ENCODE peak calls at places on chromosomes 12 and 14, in eight cellular contexts. N is neural crest cell, U is A549, E is fibroblast of lung, A is foreskin fibroblast, G is spleen, T is choroid plexus epithelial cell, R is GM06990. I is an unnamed sample.
A peak's percentile ranks its signal among the peaks of the same experiment; 100 is the strongest.

GRCh38 chr12:50354908-50355307 is 41.5 kb downstream of the FAM186A start:
- DNase-seq in N (no peak), U (no peak), E (no peak), A (no peak), G (no peak), T (no peak), R (no peak), I (no peak)

GRCh38 chr14:68546839-68547238 is 246.0 kb downstream of the ZFP36L1 start:
- DNase-seq in N (no peak), U (peak; percentile 25), E (peak; percentile 90), A (peak; percentile 93), G (no peak), T (peak; percentile 87), R (no peak), I (no peak)

GRCh38 chr14:104746951-104747481 is 5.9 kb upstream of the SIVA1 start:
- DNase-seq in N (no peak), U (no peak), E (no peak), A (peak; percentile 88), G (peak; percentile 46), T (no peak), R (no peak), I (no peak)

GRCh38 chr14:65318636-65319506 is 93.7 kb upstream of the FUT8 start:
- DNase-seq in N (no peak), U (no peak), E (no peak), A (no peak), G (no peak), T (no peak), R (peak; percentile 76), I (peak; percentile 50)

GRCh38 chr14:75063491-75064204 is at the start of gene ACYP1:
- DNase-seq in N (peak; percentile 93), U (peak; percentile 90), E (peak; percentile 81), A (peak; percentile 95), G (peak; percentile 94), T (peak; percentile 89), R (peak; percentile 94), I (peak; percentile 96)

GRCh38 chr14:36605506-36605857 is 23.1 kb upstream of the NKX2-8 start:
- DNase-seq in N (no peak), U (no peak), E (no peak), A (no peak), G (no peak), T (peak; percentile 24), R (no peak), I (no peak)

GRCh38 chr12:71250186-71250585 is 92.4 kb upstream of the TSPAN8 start:
- DNase-seq in N (no peak), U (no peak), E (no peak), A (peak; percentile 1), G (no peak), T (no peak), R (no peak), I (no peak)

GRCh38 chr14:46651526-46652144 is at the start of gene RPL10L:
- DNase-seq in N (no peak), U (peak; percentile 23), E (no peak), A (no peak), G (peak; percentile 55), T (no peak), R (no peak), I (no peak)

GRCh38 chr14:54564071-54564798 is 2.7 kb upstream of the SAMD4A start:
- DNase-seq in N (no peak), U (peak; percentile 64), E (peak; percentile 26), A (peak; percentile 59), G (no peak), T (peak; percentile 67), R (peak; percentile 41), I (peak; percentile 28)

GRCh38 chr14:24965934-24966593 is 83.9 kb downstream of the STXBP6 start:
- DNase-seq in N (no peak), U (peak; percentile 28), E (peak; percentile 95), A (peak; percentile 91), G (no peak), T (peak; percentile 82), R (no peak), I (no peak)

GRCh38 chr14:104280902-104281767 is 142.7 kb downstream of the KIF26A start:
- DNase-seq in N (no peak), U (no peak), E (no peak), A (no peak), G (peak; percentile 63), T (no peak), R (no peak), I (no peak)

GRCh38 chr12:104152691-104153241 is 14.8 kb upstream of the NFYB start:
- DNase-seq in N (no peak), U (no peak), E (no peak), A (no peak), G (no peak), T (no peak), R (no peak), I (no peak)

GRCh38 chr14:65334765-65335411 is 77.6 kb upstream of the FUT8 start:
- DNase-seq in N (no peak), U (no peak), E (no peak), A (peak; percentile 48), G (no peak), T (no peak), R (no peak), I (no peak)

GRCh38 chr14:55052259-55052930 is 948 bp downstream of the MAPK1IP1L start:
- DNase-seq in N (no peak), U (no peak), E (peak; percentile 47), A (no peak), G (no peak), T (peak; percentile 47), R (no peak), I (peak; percentile 26)

GRCh38 chr12:102543494-102543893 is 63.1 kb upstream of the IGF1 start:
- DNase-seq in N (no peak), U (no peak), E (no peak), A (peak; percentile 28), G (no peak), T (no peak), R (no peak), I (no peak)
- TF ChIP-seq CTCF in N (no peak), U (no peak), E (peak; percentile 7), A (peak; percentile 17), G (peak; percentile 14), T (peak; percentile 26), R (peak; percentile 52), I (no peak)

GRCh38 chr12:22518067-22518719 is 26.1 kb downstream of the C2CD5 start:
- DNase-seq in N (no peak), U (peak; percentile 32), E (peak; percentile 61), A (no peak), G (no peak), T (peak; percentile 64), R (no peak), I (no peak)

GRCh38 chr12:22518998-22519397 is 25.3 kb downstream of the C2CD5 start:
- DNase-seq in N (no peak), U (no peak), E (peak; percentile 34), A (no peak), G (no peak), T (peak; percentile 60), R (no peak), I (no peak)

GRCh38 chr12:22514875-22515274 is 29.5 kb downstream of the C2CD5 start:
- DNase-seq in N (no peak), U (no peak), E (no peak), A (no peak), G (no peak), T (no peak), R (no peak), I (no peak)
- TF ChIP-seq CTCF in N (no peak), U (no peak), E (no peak), A (no peak), G (no peak), T (no peak), R (no peak), I (no peak)

GRCh38 chr14:96051231-96051630 is 12.1 kb downstream of the C14orf132 start:
- DNase-seq in N (no peak), U (no peak), E (no peak), A (no peak), G (peak; percentile 29), T (no peak), R (no peak), I (no peak)

GRCh38 chr14:96053600-96054381 is 14.6 kb downstream of the C14orf132 start:
- DNase-seq in N (no peak), U (peak; percentile 24), E (peak; percentile 100), A (peak; percentile 97), G (peak; percentile 13), T (peak; percentile 98), R (no peak), I (no peak)

GRCh38 chr14:96052541-96053105 is 13.5 kb downstream of the C14orf132 start:
- DNase-seq in N (no peak), U (no peak), E (peak; percentile 55), A (peak; percentile 39), G (peak; percentile 47), T (no peak), R (no peak), I (no peak)

GRCh38 chr14:96053236-96053599 is 14.1 kb downstream of the C14orf132 start:
- DNase-seq in N (no peak), U (no peak), E (no peak), A (no peak), G (peak; percentile 56), T (no peak), R (no peak), I (no peak)

DNA sequence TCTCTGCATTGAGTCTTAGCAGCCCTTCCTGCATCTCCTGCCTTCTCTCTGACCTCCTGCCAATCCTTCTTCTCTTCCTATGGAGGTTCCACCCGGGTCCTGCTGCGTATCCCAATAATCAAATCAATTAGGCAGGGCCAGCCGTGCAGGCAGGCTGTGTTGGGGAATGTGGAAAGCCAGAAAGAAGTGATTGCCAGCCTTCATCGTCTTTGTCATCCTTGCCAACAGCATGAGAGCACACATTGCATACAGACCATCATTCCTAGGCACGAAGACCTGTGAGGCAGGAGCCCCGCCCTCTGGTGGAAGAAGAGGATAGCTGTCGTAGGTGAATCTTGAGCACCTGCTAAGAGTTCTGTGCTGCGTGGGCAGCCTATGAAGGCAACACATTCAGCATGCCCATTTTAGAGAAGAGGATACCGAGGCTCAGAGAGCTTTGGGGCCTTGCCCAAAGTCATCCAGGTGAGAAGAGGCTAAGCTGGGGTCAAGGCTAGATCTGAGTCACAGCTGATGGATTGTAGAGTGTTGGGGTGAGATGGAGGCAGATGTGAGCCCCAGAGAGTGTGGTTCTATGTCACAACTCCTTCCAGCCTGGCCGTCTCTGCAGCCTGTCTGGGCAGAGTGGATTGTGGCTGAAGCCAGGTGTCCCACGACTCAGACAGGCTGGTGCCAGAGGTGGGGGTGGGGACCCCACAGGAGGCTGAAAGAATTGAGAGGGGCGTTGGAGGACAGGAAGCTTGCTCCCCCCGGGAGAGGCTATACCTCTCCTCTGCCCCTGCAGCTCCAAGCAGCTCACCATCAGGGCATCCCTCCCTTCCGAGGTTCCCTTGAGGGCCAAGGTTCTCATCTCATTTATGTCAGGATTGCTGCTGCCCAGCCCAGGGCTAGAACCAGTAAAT is 12.7 kb downstream of the C14orf132 start:
- DNase-seq in N (no peak), U (peak; percentile 27), E (no peak), A (no peak), G (peak; percentile 52), T (no peak), R (no peak), I (peak; percentile 39)
- TF ChIP-seq CTCF in N (peak; percentile 29), U (peak; percentile 37), E (no peak), A (no peak), G (no peak), T (peak; percentile 29), R (peak; percentile 76), I (peak; percentile 38)

DNA sequence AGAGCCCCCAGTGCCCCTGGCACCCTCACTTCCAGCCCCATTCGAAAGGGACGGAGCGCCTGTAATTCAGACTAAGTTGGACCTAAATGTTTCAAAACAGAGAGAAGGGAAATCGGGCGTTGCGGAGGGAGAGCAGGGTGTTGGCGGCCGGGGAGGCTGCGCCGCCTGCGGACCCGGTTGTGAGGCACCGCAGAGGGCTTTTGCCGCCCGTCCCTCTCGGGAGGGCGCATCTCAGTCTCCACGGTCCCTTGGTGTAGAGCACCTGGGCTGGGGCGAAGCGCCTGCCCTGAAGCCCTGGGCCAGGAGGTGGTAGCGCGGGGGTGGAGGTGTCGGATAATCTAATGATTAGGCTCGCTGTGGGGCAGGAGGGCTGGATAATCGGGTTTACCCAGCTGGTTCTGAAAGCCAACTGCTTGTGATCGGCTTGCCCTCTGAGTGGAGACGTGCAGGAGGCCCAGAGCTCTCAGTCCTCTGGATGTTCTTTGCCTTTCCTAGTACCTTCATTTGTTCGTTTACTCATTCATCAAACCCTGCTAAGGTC is 884 bp downstream of the DAAM1 start:
- DNase-seq in N (peak; percentile 15), U (peak; percentile 1), E (peak; percentile 27), A (peak; percentile 59), G (peak; percentile 88), T (peak; percentile 39), R (peak; percentile 66), I (peak; percentile 28)
- TF ChIP-seq CTCF in N (no peak), U (no peak), E (no peak), A (no peak), G (no peak), T (peak; percentile 2), R (peak; percentile 14), I (no peak)

I was measured in GM10248.